ENCODE peak calls at places on chromosomes 11 and 22, in ten cellular contexts. K, Z, M, I, L, Q, X, H, C and G are unnamed samples.

GRCh38 chr11:123548774-123549173 is 105.7 kb downstream of the SCN3B start:
- DNase-seq in Z (no peak), M (no peak), L (no peak), I (no peak), H (no peak), X (no peak), K (no peak), Q (no peak), C (no peak), G (no peak)

GRCh38 chr22:23673826-23674690 is 16.8 kb upstream of the RGL4 start:
- DNase-seq in I (no peak), X (no peak), M (no peak), Z (no peak), C (no peak), H (no peak), L (no peak), K (no peak), Q (no peak), G (no peak)

GRCh38 chr11:29018631-29019030 is 910.4 kb downstream of the METTL15 start:
- DNase-seq in M (no peak), Q (no peak), I (no peak), X (no peak), K (no peak), L (no peak), C (no peak), Z (no peak), H (peak; percentile 88), G (no peak)

GRCh38 chr22:23548501-23549197 is 31.4 kb downstream of the IGLL1 start:
- DNase-seq in X (no peak), C (no peak), I (no peak), K (no peak), Q (peak; percentile 16), L (no peak), M (no peak), H (no peak), Z (no peak), G (no peak)

GRCh38 chr22:25650834-25651233 is 86.4 kb downstream of the GRK3 start:
- DNase-seq in L (no peak), H (no peak), M (peak; percentile 89), C (no peak), X (no peak), Q (no peak), I (no peak), Z (peak; percentile 36), K (no peak), G (no peak)

GRCh38 chr11:67280791-67281551 is 8.1 kb upstream of the ANKRD13D start:
- DNase-seq in L (no peak), Q (no peak), C (no peak), I (no peak), H (no peak), M (no peak), K (no peak), Z (no peak), X (no peak), G (no peak)

GRCh38 chr11:73177380-73178091 is 35.4 kb upstream of the FCHSD2 start:
- DNase-seq in Z (no peak), H (no peak), K (no peak), C (no peak), L (no peak), Q (no peak), M (no peak), I (no peak), X (no peak), G (no peak)

GRCh38 chr11:113628912-113629311 is 77.2 kb downstream of the TMPRSS5 start:
- DNase-seq in Z (no peak), I (peak; percentile 17), X (no peak), K (no peak), M (no peak), H (no peak), L (no peak), Q (no peak), C (no peak), G (no peak)

GRCh38 chr11:105588001-105588400 is 21.9 kb upstream of the GRIA4 start:
- DNase-seq in I (no peak), Q (no peak), C (no peak), M (no peak), X (no peak), H (no peak), K (no peak), Z (no peak), L (no peak), G (no peak)

GRCh38 chr22:37167176-37167980 is 17.7 kb upstream of the IL2RB start:
- DNase-seq in Q (no peak), M (no peak), L (no peak), X (no peak), I (no peak), Z (no peak), C (no peak), K (no peak), H (no peak), G (no peak)

GRCh38 chr22:39176067-39176621 is 23.7 kb upstream of the CBX7 start:
- DNase-seq in M (no peak), H (peak; percentile 57), K (peak; percentile 81), L (no peak), Z (no peak), Q (peak; percentile 63), X (no peak), I (peak; percentile 69), C (no peak), G (no peak)

GRCh38 chr11:7949934-7950333 is 8.4 kb upstream of the OR10A3 start:
- DNase-seq in C (no peak), Q (no peak), K (no peak), M (no peak), Z (no peak), L (no peak), X (no peak), H (no peak), I (no peak), G (no peak)

GRCh38 chr11:129866328-129866727 is 29.1 kb downstream of the NFRKB start:
- DNase-seq in H (no peak), K (peak; percentile 64), Q (no peak), C (no peak), Z (no peak), M (no peak), X (no peak), L (no peak), I (no peak), G (no peak)

GRCh38 chr22:50498322-50498861 is 9.1 kb downstream of the LMF2 start:
- DNase-seq in C (no peak), H (peak; percentile 72), X (no peak), K (peak; percentile 86), I (peak; percentile 59), Z (peak; percentile 77), L (no peak), M (peak; percentile 91), Q (peak; percentile 84), G (no peak)

GRCh38 chr11:13061294-13061990 is 52.3 kb downstream of the RASSF10 start:
- DNase-seq in M (no peak), L (no peak), Q (no peak), H (no peak), I (no peak), X (no peak), K (no peak), C (no peak), Z (no peak), G (no peak)

GRCh38 chr11:18188796-18189195 is 16.2 kb downstream of the MRGPRX4 start:
- DNase-seq in K (no peak), C (no peak), H (no peak), L (no peak), I (no peak), Z (no peak), Q (no peak), M (no peak), X (no peak), G (no peak)

GRCh38 chr11:79939111-79939510 is 498.3 kb upstream of the TENM4 start:
- DNase-seq in L (no peak), M (no peak), C (no peak), K (no peak), Z (no peak), Q (no peak), I (no peak), X (no peak), H (no peak), G (no peak)

GRCh38 chr11:72079776-72080325 is 491 bp downstream of the NUMA1 start:
- DNase-seq in L (no peak), H (no peak), M (no peak), K (no peak), X (no peak), Z (no peak), I (no peak), C (no peak), Q (no peak), G (no peak)

GRCh38 chr11:118742304-118742703 is 48.7 kb downstream of the DDX6 start:
- DNase-seq in I (no peak), H (no peak), Q (no peak), K (no peak), X (no peak), M (no peak), L (no peak), Z (no peak), C (no peak), G (no peak)

GRCh38 chr22:32040324-32040904 is 2.6 kb upstream of the SLC5A1 start:
- DNase-seq in C (no peak), I (no peak), X (no peak), K (no peak), M (no peak), Z (no peak), H (no peak), Q (no peak), L (no peak), G (no peak)

GRCh38 chr11:62124186-62125113 is 639 bp downstream of the INCENP start:
- DNase-seq in K (peak; percentile 69), Q (no peak), I (no peak), M (peak; percentile 49), X (no peak), C (no peak), Z (peak; percentile 69), L (no peak), H (no peak), G (no peak)

GRCh38 chr11:4087551-4087950 is 7.0 kb upstream of the RRM1 start:
- DNase-seq in Z (no peak), K (no peak), M (no peak), X (no peak), H (no peak), Q (no peak), L (no peak), I (no peak), C (no peak), G (no peak)

GRCh38 chr11:60987577-60988277 is 16.2 kb downstream of the CD6 start:
- DNase-seq in H (no peak), M (no peak), Q (no peak), Z (no peak), I (no peak), K (no peak), L (no peak), X (no peak), C (no peak), G (no peak)

GRCh38 chr11:62689421-62690183 is at the start of gene LRRN4CL:
- DNase-seq in I (no peak), K (peak; percentile 50), Q (no peak), Z (no peak), C (no peak), H (no peak), L (peak; percentile 95), M (no peak), X (no peak), G (no peak)

GRCh38 chr22:28548411-28548810 is 131.2 kb downstream of the TTC28 start:
- DNase-seq in I (no peak), X (no peak), Z (no peak), M (no peak), Q (no peak), L (no peak), H (no peak), K (no peak), C (no peak), G (no peak)

GRCh38 chr11:116853461-116854073 is 16.1 kb upstream of the APOA1 start:
- DNase-seq in L (no peak), Z (peak; percentile 90), X (no peak), I (no peak), M (peak; percentile 85), K (no peak), H (no peak), Q (no peak), C (no peak), G (no peak)

GRCh38 chr11:95792700-95793099 is 2.4 kb downstream of the CEP57 start:
- DNase-seq in Q (no peak), H (no peak), K (no peak), Z (no peak), M (no peak), C (no peak), X (no peak), L (no peak), I (no peak), G (no peak)

GRCh38 chr11:114172871-114173444 is 113.4 kb downstream of the ZBTB16 start:
- DNase-seq in H (no peak), K (peak; percentile 51), C (no peak), Z (no peak), M (no peak), I (no peak), Q (no peak), L (no peak), X (no peak), G (no peak)